ENCODE peak calls at places on chromosomes 1 and 21, in eight cellular contexts. T is stomach, A is tibial nerve, Q is pancreas, L is IMR-90, C is heart right ventricle, U is body of pancreas, W is mucosa of descending colon. F is an unnamed sample.

GRCh38 chr1:144551107-144551542 is 41.6 kb upstream of the PPIAL4F start:
- DNase-seq in C (no peak), A (no peak), W (peak; percentile 27), Q (no peak), T (no peak), U (no peak), L (no peak), F (no peak)

GRCh38 chr1:108816049-108816882 is 40.6 kb downstream of the AKNAD1 start:
- DNase-seq in T (peak; percentile 45), A (peak; percentile 70), Q (peak; percentile 80), L (peak; percentile 93), U (peak; percentile 86), C (peak; percentile 82), W (peak; percentile 54), F (no peak)

GRCh38 chr1:78070210-78070609 is 24.4 kb downstream of the GIPC2 start:
- DNase-seq in Q (no peak), W (no peak), C (no peak), L (no peak), U (no peak), A (no peak), T (no peak), F (no peak)

GRCh38 chr21:45415188-45415942 is 10.4 kb downstream of the COL18A1 start:
- DNase-seq in T (no peak), A (no peak), C (no peak), U (no peak), Q (peak; percentile 2), L (no peak), W (peak; percentile 12), F (no peak)

GRCh38 chr1:23555225-23555801 is 4.0 kb downstream of the ID3 start:
- DNase-seq in A (no peak), L (peak; percentile 68), U (no peak), Q (no peak), W (peak; percentile 46), T (no peak), C (peak; percentile 62), F (no peak)

GRCh38 chr1:114685851-114686250 is 9.5 kb downstream of the AMPD1 start:
- DNase-seq in L (no peak), U (no peak), C (no peak), A (no peak), T (no peak), W (no peak), Q (no peak), F (no peak)

GRCh38 chr1:169711469-169712308 is at the start of gene SELL:
- DNase-seq in A (peak; percentile 21), C (peak; percentile 71), W (no peak), Q (peak; percentile 49), L (peak; percentile 68), U (peak; percentile 73), T (peak; percentile 69), F (no peak)

GRCh38 chr1:15180189-15180588 is 26.6 kb downstream of the TMEM51 start:
- DNase-seq in T (no peak), C (no peak), A (no peak), U (peak; percentile 60), Q (peak; percentile 65), L (no peak), W (no peak), F (no peak)

GRCh38 chr1:244330318-244330625 is 121.4 kb downstream of the ADSS2 start:
- DNase-seq in C (no peak), A (no peak), Q (no peak), T (no peak), L (no peak), W (no peak), U (no peak), F (no peak)

GRCh38 chr1:226322986-226323385 is 14.0 kb upstream of the LIN9 start:
- DNase-seq in A (no peak), Q (no peak), T (no peak), C (no peak), L (no peak), W (no peak), U (no peak), F (no peak)

GRCh38 chr1:36542024-36542961 is 59.6 kb upstream of the CSF3R start:
- DNase-seq in C (no peak), U (no peak), T (no peak), W (no peak), A (no peak), Q (no peak), L (no peak), F (peak; percentile 40)

GRCh38 chr1:52603680-52604501 is 1.7 kb downstream of the GPX7 start:
- DNase-seq in L (peak; percentile 16), U (no peak), Q (no peak), W (no peak), A (no peak), T (no peak), C (peak; percentile 20), F (no peak)

GRCh38 chr1:66251521-66251920 is 282.4 kb upstream of the SGIP1 start:
- DNase-seq in L (no peak), U (peak; percentile 18), W (no peak), Q (no peak), T (no peak), C (no peak), A (no peak), F (no peak)
- H3K4me1 ChIP-seq in L (peaks cover 1% of the 10 kb centered on the region), U (no peaks in the 10 kb centered on the region), W (no peaks in the 10 kb centered on the region), Q (no peaks in the 10 kb centered on the region), T (no peaks in the 10 kb centered on the region), C (peaks cover 43% of the 10 kb centered on the region), A (no peaks in the 10 kb centered on the region), F (peaks cover 5% of the 10 kb centered on the region)

DNA sequence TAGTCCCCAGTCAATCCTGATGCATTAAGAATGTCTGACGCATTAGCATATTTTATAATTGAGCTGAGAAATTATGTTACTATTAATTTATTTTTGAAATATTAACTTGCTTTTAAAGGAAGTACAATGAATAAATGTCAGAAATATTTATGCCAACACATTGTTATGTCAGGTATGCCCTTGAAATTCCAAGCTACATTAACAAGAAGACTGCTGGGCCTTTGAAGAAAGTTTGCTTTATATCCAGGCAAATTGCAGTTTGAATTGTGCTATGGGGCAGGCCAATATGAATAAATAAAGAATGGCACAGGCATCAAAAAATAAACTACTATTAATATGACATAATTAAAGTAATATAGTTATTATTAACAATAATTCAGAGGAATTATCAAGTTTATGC is 1391.3 kb downstream of the PLA2G4A start:
- DNase-seq in C (no peak), Q (no peak), A (no peak), U (no peak), L (no peak), T (no peak), W (no peak), F (no peak)
- TF ChIP-seq CTCF in C (no peak), Q (no peak), A (no peak), U (no peak), L (no peak), T (no peak), W (no peak), F (no peak)

GRCh38 chr1:2269193-2269921 is 41.2 kb downstream of the SKI start:
- DNase-seq in A (no peak), T (no peak), L (no peak), C (no peak), Q (no peak), W (no peak), U (no peak), F (no peak)
- H3K4me1 ChIP-seq in A (no peaks in the 10 kb centered on the region), T (peaks cover 83% of the 10 kb centered on the region), L (peaks cover 37% of the 10 kb centered on the region), C (peaks cover 87% of the 10 kb centered on the region), Q (no peaks in the 10 kb centered on the region), W (peaks cover 51% of the 10 kb centered on the region), U (peaks cover 19% of the 10 kb centered on the region), F (peaks cover 79% of the 10 kb centered on the region)

DNA sequence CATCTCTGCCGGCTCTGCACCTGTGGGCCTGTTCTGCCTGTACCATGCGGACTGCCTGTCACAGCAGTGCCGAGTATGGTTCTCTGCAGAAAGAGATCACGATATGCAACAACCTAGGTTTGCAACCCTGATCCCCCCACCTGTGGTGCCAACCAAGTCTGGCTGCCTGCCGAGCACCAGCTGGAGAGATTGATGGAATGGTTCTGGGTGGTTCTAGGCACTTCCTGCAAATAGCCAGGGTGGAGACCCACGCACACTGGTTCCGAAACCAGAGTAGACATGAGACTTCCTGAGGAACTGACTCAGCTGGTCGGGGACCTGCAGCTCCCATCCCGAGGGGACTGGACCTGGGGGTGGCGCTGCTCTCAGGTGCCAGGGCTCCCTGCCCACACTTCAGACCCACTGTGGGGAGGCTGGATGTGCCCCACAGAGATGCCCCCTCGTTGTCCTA is 5.4 kb downstream of the TPRG1L start:
- DNase-seq in A (no peak), T (no peak), L (no peak), Q (no peak), U (no peak), C (no peak), W (no peak), F (no peak)
- TF ChIP-seq CTCF in A (no peak), T (no peak), L (no peak), Q (no peak), U (no peak), C (no peak), W (no peak), F (no peak)

GRCh38 chr1:18939398-18940302 is 16.8 kb downstream of the IFFO2 start:
- DNase-seq in U (no peak), W (no peak), Q (no peak), A (no peak), L (peak; percentile 73), T (no peak), C (no peak), F (no peak)
- H3K4me1 ChIP-seq in U (peaks cover 78% of the 10 kb centered on the region), W (peaks cover under 1% of the 10 kb centered on the region), Q (peaks cover 31% of the 10 kb centered on the region), A (no peaks in the 10 kb centered on the region), L (peaks cover 45% of the 10 kb centered on the region), T (peaks cover 31% of the 10 kb centered on the region), C (peaks cover 51% of the 10 kb centered on the region), F (peaks cover 42% of the 10 kb centered on the region)

GRCh38 chr1:5598824-5599395 is 393.3 kb downstream of the NPHP4 start:
- DNase-seq in L (no peak), T (peak; percentile 23), Q (no peak), W (no peak), C (no peak), U (no peak), A (no peak), F (no peak)
- TF ChIP-seq CTCF in L (no peak), T (no peak), Q (no peak), W (no peak), C (no peak), U (no peak), A (no peak), F (peak; percentile 4)

DNA sequence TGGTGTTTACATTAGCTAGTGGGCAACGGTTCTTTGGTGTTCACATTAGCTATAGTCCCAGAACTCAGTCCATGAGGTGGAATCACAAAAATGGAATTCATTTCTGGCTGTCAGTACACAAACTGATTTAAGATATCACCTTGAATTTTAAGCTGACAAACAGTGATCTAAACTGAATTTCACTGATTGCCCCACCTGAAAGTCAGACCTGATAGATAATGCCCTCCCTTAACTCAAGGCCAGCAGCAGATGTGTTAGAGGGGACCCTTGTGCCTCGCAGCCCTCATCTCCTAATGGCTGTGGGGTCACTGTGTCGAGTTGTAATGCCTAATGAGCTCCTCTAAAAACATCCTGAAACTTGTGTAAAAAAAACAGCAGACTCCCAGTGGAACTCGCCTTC is 8.6 kb downstream of the ARF1 start:
- DNase-seq in C (no peak), W (no peak), U (no peak), T (no peak), A (no peak), L (no peak), Q (no peak), F (peak; percentile 6)
- H3K4me1 ChIP-seq in C (peaks cover 79% of the 10 kb centered on the region), W (peaks cover 62% of the 10 kb centered on the region), U (peaks cover 99% of the 10 kb centered on the region), T (peaks cover 83% of the 10 kb centered on the region), A (no peaks in the 10 kb centered on the region), L (peaks cover 27% of the 10 kb centered on the region), Q (peaks cover 60% of the 10 kb centered on the region), F (peaks cover 73% of the 10 kb centered on the region)